ENCODE peak calls at places on chromosomes 12 and 14, in ten cellular contexts. C, A, K, O, Q, Y, H, S, B and M are unnamed samples.

GRCh38 chr12:131905081-131905639 is 10.7 kb downstream of the ULK1 start:
- DNase-seq in H (no peak), S (no peak), K (no peak), Y (no peak), C (no peak), O (no peak), A (no peak), B (no peak), Q (no peak), M (no peak)

GRCh38 chr14:101823511-101824120 is 62.1 kb downstream of the PPP2R5C start:
- DNase-seq in K (peak; percentile 54), C (no peak), Q (no peak), O (no peak), Y (peak; percentile 48), S (no peak), A (peak; percentile 68), B (peak; percentile 60), H (no peak), M (no peak)

GRCh38 chr12:122865268-122866231 is 30.3 kb downstream of the HIP1R start:
- DNase-seq in Q (no peak), O (no peak), K (no peak), B (no peak), H (no peak), A (no peak), S (peak; percentile 62), C (no peak), Y (no peak), M (no peak)

GRCh38 chr12:59823535-59823934 is 227.7 kb downstream of the SLC16A7 start:
- DNase-seq in S (no peak), H (no peak), Q (no peak), K (no peak), O (no peak), B (no peak), C (no peak), Y (no peak), A (no peak), M (no peak)

GRCh38 chr12:112239020-112239419 is 113.7 kb downstream of the TRAFD1 start:
- DNase-seq in O (no peak), B (no peak), Q (no peak), A (no peak), S (no peak), K (no peak), C (no peak), H (no peak), Y (no peak), M (no peak)

GRCh38 chr12:93137656-93138612 is 208.8 kb upstream of the EEA1 start:
- DNase-seq in A (no peak), O (peak; percentile 23), S (no peak), K (peak; percentile 31), B (no peak), H (peak; percentile 50), Q (no peak), C (no peak), Y (no peak), M (no peak)

GRCh38 chr12:127388985-127389384 is 878.0 kb upstream of the TMEM132C start:
- DNase-seq in A (no peak), B (no peak), O (no peak), K (no peak), H (peak; percentile 49), C (no peak), S (no peak), Q (no peak), Y (no peak), M (no peak)

GRCh38 chr12:54890339-54890738 is 36.0 kb downstream of the MUCL1 start:
- DNase-seq in B (no peak), C (no peak), H (no peak), K (no peak), O (no peak), Q (no peak), Y (no peak), S (no peak), A (no peak), M (no peak)

GRCh38 chr14:72577521-72577920 is 316.4 kb downstream of the DPF3 start:
- DNase-seq in H (no peak), A (no peak), O (no peak), Y (no peak), K (no peak), Q (no peak), C (no peak), S (no peak), B (no peak), M (no peak)

GRCh38 chr12:95963104-95963503 is 20.0 kb downstream of the AMDHD1 start:
- DNase-seq in B (no peak), A (no peak), Y (no peak), C (no peak), H (no peak), O (no peak), K (no peak), S (no peak), Q (no peak), M (no peak)

GRCh38 chr12:125210104-125210755 is 145.0 kb downstream of the AACS start:
- DNase-seq in Q (no peak), Y (no peak), S (no peak), A (no peak), C (no peak), K (no peak), O (no peak), H (no peak), B (no peak), M (no peak)

GRCh38 chr12:75722714-75723200 is 211.3 kb upstream of the KRR1 start:
- DNase-seq in K (peak; percentile 77), B (peak; percentile 31), S (no peak), Y (peak; percentile 16), Q (peak; percentile 28), C (no peak), A (peak; percentile 28), O (peak; percentile 15), H (peak; percentile 56), M (no peak)

GRCh38 chr12:124592050-124592449 is 24.6 kb upstream of the NCOR2 start:
- DNase-seq in Q (no peak), A (no peak), C (no peak), H (no peak), Y (no peak), B (no peak), K (no peak), O (no peak), S (no peak), M (no peak)

GRCh38 chr14:94174622-94175402 is 690 bp downstream of the PPP4R4 start:
- DNase-seq in H (no peak), A (no peak), B (no peak), Q (no peak), S (no peak), Y (peak; percentile 4), C (peak; percentile 19), O (peak; percentile 19), K (no peak), M (no peak)

GRCh38 chr12:132604108-132605054 is 6.0 kb downstream of the LRCOL1 start:
- DNase-seq in Y (no peak), H (no peak), S (peak; percentile 3), K (no peak), A (no peak), C (no peak), O (no peak), B (no peak), Q (no peak), M (no peak)

GRCh38 chr14:30601579-30601916 is 20.6 kb upstream of the SCFD1 start:
- DNase-seq in H (no peak), A (no peak), Q (no peak), B (no peak), C (no peak), K (no peak), S (no peak), Y (no peak), O (no peak), M (no peak)

GRCh38 chr12:110619534-110619953 is 5.6 kb downstream of the TCTN1 start:
- DNase-seq in Q (no peak), C (no peak), S (no peak), K (no peak), B (no peak), H (no peak), A (peak; percentile 80), Y (no peak), O (no peak), M (no peak)

GRCh38 chr12:15625075-15625474 is 164.1 kb downstream of the EPS8 start:
- DNase-seq in Q (no peak), O (no peak), K (no peak), C (no peak), B (no peak), H (no peak), Y (no peak), S (no peak), A (no peak), M (no peak)

GRCh38 chr12:50166776-50167025 is 468 bp downstream of the CERS5 start:
- DNase-seq in K (no peak), B (no peak), O (peak; percentile 49), A (no peak), S (no peak), Q (no peak), H (no peak), Y (peak; percentile 19), C (no peak), M (no peak)

GRCh38 chr12:40232602-40233001 is 7.8 kb downstream of the LRRK2 start:
- DNase-seq in B (no peak), A (no peak), Q (no peak), S (no peak), K (no peak), Y (no peak), O (no peak), C (no peak), H (no peak), M (no peak)

GRCh38 chr12:54220092-54220557 is 31.3 kb upstream of the SMUG1 start:
- DNase-seq in S (peak; percentile 76), K (peak; percentile 69), H (peak; percentile 71), Q (peak; percentile 2), O (peak; percentile 63), Y (peak; percentile 48), C (peak; percentile 76), A (no peak), B (peak; percentile 70), M (peak; percentile 54)

GRCh38 chr14:22231022-22231421 is 358.0 kb downstream of the DAD1 start:
- DNase-seq in Q (no peak), S (no peak), A (no peak), Y (peak; percentile 0), C (no peak), O (no peak), K (no peak), B (no peak), H (no peak), M (no peak)

GRCh38 chr14:64878775-64879634 is 702 bp downstream of the SPTB start:
- DNase-seq in O (peak; percentile 39), K (no peak), A (no peak), C (no peak), B (peak; percentile 12), H (peak; percentile 51), Y (no peak), Q (no peak), S (peak; percentile 31), M (no peak)

GRCh38 chr14:41285193-41285748 is 321.4 kb upstream of the LRFN5 start:
- DNase-seq in O (no peak), H (no peak), S (peak; percentile 61), K (peak; percentile 21), C (peak; percentile 60), Y (no peak), B (no peak), A (no peak), Q (no peak), M (no peak)

GRCh38 chr14:60724080-60724618 is at the start of gene SIX4:
- DNase-seq in C (peak; percentile 47), S (peak; percentile 70), Q (no peak), K (peak; percentile 67), H (peak; percentile 99), Y (no peak), O (peak; percentile 80), B (peak; percentile 53), A (no peak), M (peak; percentile 86)

GRCh38 chr14:68208218-68208617 is 388.6 kb downstream of the RAD51B start:
- DNase-seq in C (no peak), K (no peak), O (no peak), Y (no peak), B (no peak), H (no peak), Q (no peak), A (no peak), S (no peak), M (no peak)

GRCh38 chr12:79900199-79900598 is 34.7 kb downstream of the PPP1R12A start:
- DNase-seq in S (no peak), A (no peak), K (no peak), B (no peak), Q (no peak), Y (no peak), H (no peak), O (no peak), C (no peak), M (no peak)

GRCh38 chr14:75229923-75230792 is 48.5 kb upstream of the FOS start:
- DNase-seq in C (no peak), K (no peak), Y (peak; percentile 18), H (peak; percentile 61), Q (no peak), A (peak; percentile 74), B (peak; percentile 69), O (no peak), S (no peak), M (no peak)